ENCODE peak calls at places on chromosomes 1 and 21, in seven cellular contexts. One of them, this sample, is unnamed.
A peak's percentile ranks its signal among the peaks of the same experiment; 100 is the strongest.

GRCh38 chr1:11929849-11930248 is 3.6 kb upstream of the KIAA2013 start:
- DNase-seq in ovary: peak; percentile 86
- DNase-seq in mesendoderm: no peak
- DNase-seq in aorta: peak; percentile 87
- DNase-seq in A549: no peak
- DNase-seq in Peyer's patch: peak; percentile 70
- DNase-seq in CD4-positive, alpha-beta memory T cell: no peak
- DNase-seq in this sample: no peak

GRCh38 chr1:168957818-168958217 is 148.7 kb upstream of the ATP1B1 start:
- DNase-seq in ovary: no peak
- DNase-seq in mesendoderm: no peak
- DNase-seq in aorta: no peak
- DNase-seq in A549: no peak
- DNase-seq in Peyer's patch: no peak
- DNase-seq in CD4-positive, alpha-beta memory T cell: no peak
- DNase-seq in this sample: no peak

GRCh38 chr1:168553680-168554553 is 10.1 kb upstream of the XCL2 start:
- DNase-seq in ovary: no peak
- DNase-seq in mesendoderm: no peak
- DNase-seq in aorta: no peak
- DNase-seq in A549: no peak
- DNase-seq in Peyer's patch: no peak
- DNase-seq in CD4-positive, alpha-beta memory T cell: no peak
- DNase-seq in this sample: no peak

GRCh38 chr1:19072285-19072981 is 116.0 kb upstream of the IFFO2 start:
- DNase-seq in ovary: no peak
- DNase-seq in mesendoderm: no peak
- DNase-seq in aorta: peak; percentile 46
- DNase-seq in A549: no peak
- DNase-seq in Peyer's patch: no peak
- DNase-seq in CD4-positive, alpha-beta memory T cell: no peak
- DNase-seq in this sample: no peak

GRCh38 chr1:227947678-227948492 is at the start of gene WNT9A:
- DNase-seq in ovary: peak; percentile 75
- DNase-seq in mesendoderm: peak; percentile 71
- DNase-seq in aorta: peak; percentile 52
- DNase-seq in A549: peak; percentile 47
- DNase-seq in Peyer's patch: peak; percentile 61
- DNase-seq in CD4-positive, alpha-beta memory T cell: no peak
- DNase-seq in this sample: no peak

GRCh38 chr1:14659913-14660312 is 61.4 kb downstream of the KAZN start:
- DNase-seq in ovary: no peak
- DNase-seq in mesendoderm: no peak
- DNase-seq in aorta: no peak
- DNase-seq in A549: no peak
- DNase-seq in Peyer's patch: no peak
- DNase-seq in CD4-positive, alpha-beta memory T cell: no peak
- DNase-seq in this sample: no peak

GRCh38 chr1:4366091-4366490 is 288.3 kb upstream of the AJAP1 start:
- DNase-seq in ovary: no peak
- DNase-seq in mesendoderm: no peak
- DNase-seq in aorta: no peak
- DNase-seq in A549: no peak
- DNase-seq in Peyer's patch: no peak
- DNase-seq in CD4-positive, alpha-beta memory T cell: no peak
- DNase-seq in this sample: no peak

GRCh38 chr1:173190101-173190895 is 16.8 kb downstream of the TNFSF4 start:
- DNase-seq in ovary: peak; percentile 60
- DNase-seq in mesendoderm: no peak
- DNase-seq in aorta: peak; percentile 89
- DNase-seq in A549: peak; percentile 11
- DNase-seq in Peyer's patch: peak; percentile 57
- DNase-seq in CD4-positive, alpha-beta memory T cell: no peak
- DNase-seq in this sample: no peak

GRCh38 chr1:221887758-221888157 is 145.9 kb upstream of the DUSP10 start:
- DNase-seq in ovary: no peak
- DNase-seq in mesendoderm: no peak
- DNase-seq in aorta: no peak
- DNase-seq in A549: no peak
- DNase-seq in Peyer's patch: no peak
- DNase-seq in CD4-positive, alpha-beta memory T cell: no peak
- DNase-seq in this sample: no peak

GRCh38 chr21:34821717-34822116 is 152.9 kb downstream of the CLIC6 start:
- DNase-seq in ovary: no peak
- DNase-seq in mesendoderm: no peak
- DNase-seq in aorta: no peak
- DNase-seq in A549: no peak
- DNase-seq in Peyer's patch: no peak
- DNase-seq in CD4-positive, alpha-beta memory T cell: no peak
- DNase-seq in this sample: no peak

GRCh38 chr1:156146749-156147405 is 6.5 kb upstream of the SEMA4A start:
- DNase-seq in ovary: peak; percentile 60
- DNase-seq in mesendoderm: no peak
- DNase-seq in aorta: no peak
- DNase-seq in A549: no peak
- DNase-seq in Peyer's patch: no peak
- DNase-seq in CD4-positive, alpha-beta memory T cell: no peak
- DNase-seq in this sample: no peak

GRCh38 chr1:25675729-25676476 is 59.3 kb downstream of the MAN1C1 start:
- DNase-seq in ovary: no peak
- DNase-seq in mesendoderm: no peak
- DNase-seq in aorta: no peak
- DNase-seq in A549: no peak
- DNase-seq in Peyer's patch: no peak
- DNase-seq in CD4-positive, alpha-beta memory T cell: peak; percentile 83
- DNase-seq in this sample: peak; percentile 84

GRCh38 chr1:7299329-7299799 is 471.7 kb upstream of the VAMP3 start:
- DNase-seq in ovary: peak; percentile 61
- DNase-seq in mesendoderm: peak; percentile 89
- DNase-seq in aorta: peak; percentile 71
- DNase-seq in A549: peak; percentile 65
- DNase-seq in Peyer's patch: peak; percentile 58
- DNase-seq in CD4-positive, alpha-beta memory T cell: no peak
- DNase-seq in this sample: no peak

GRCh38 chr1:239262538-239262937 is 123.8 kb upstream of the CHRM3 start:
- DNase-seq in ovary: no peak
- DNase-seq in mesendoderm: peak; percentile 25
- DNase-seq in aorta: no peak
- DNase-seq in A549: no peak
- DNase-seq in Peyer's patch: no peak
- DNase-seq in CD4-positive, alpha-beta memory T cell: no peak
- DNase-seq in this sample: no peak
- H3K27ac ChIP-seq in ovary: no peak overlapping the region
- H3K27ac ChIP-seq in mesendoderm: no peak overlapping the region
- H3K27ac ChIP-seq in aorta: no peak overlapping the region
- H3K27ac ChIP-seq in A549: no peak overlapping the region
- H3K27ac ChIP-seq in Peyer's patch: no peak overlapping the region
- H3K27ac ChIP-seq in CD4-positive, alpha-beta memory T cell: no peak overlapping the region
- H3K27ac ChIP-seq in this sample: no peak overlapping the region

DNA sequence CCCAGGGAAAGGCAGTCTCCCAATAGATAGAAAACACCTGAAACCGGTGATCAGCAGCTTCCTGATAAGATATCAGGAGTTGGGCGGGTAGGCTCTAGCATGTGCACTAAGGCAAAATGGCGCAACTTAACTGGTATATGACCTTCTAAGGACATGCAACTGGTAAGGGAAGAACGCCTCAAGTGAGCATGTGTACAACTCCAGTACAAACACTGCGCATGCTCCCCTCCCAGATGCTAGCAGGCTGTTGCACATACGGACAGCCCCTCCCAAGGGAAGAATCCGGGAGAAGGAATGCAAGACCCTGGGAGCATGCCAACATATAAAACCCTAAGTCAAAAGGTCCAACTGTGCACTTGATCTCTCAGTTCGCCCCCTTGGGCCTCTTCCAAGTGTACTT is 110.7 kb downstream of the TSEN15 start:
- DNase-seq in ovary: no peak
- DNase-seq in mesendoderm: no peak
- DNase-seq in aorta: no peak
- DNase-seq in A549: no peak
- DNase-seq in Peyer's patch: no peak
- DNase-seq in CD4-positive, alpha-beta memory T cell: no peak
- DNase-seq in this sample: no peak
- H3K4me1 ChIP-seq in ovary: no peaks in the 10 kb centered on the region
- H3K4me1 ChIP-seq in mesendoderm: peaks cover 2% of the 10 kb centered on the region
- H3K4me1 ChIP-seq in aorta: no peaks in the 10 kb centered on the region
- H3K4me1 ChIP-seq in A549: no peaks in the 10 kb centered on the region
- H3K4me1 ChIP-seq in Peyer's patch: no peaks in the 10 kb centered on the region
- H3K4me1 ChIP-seq in CD4-positive, alpha-beta memory T cell: peaks cover 9% of the 10 kb centered on the region
- H3K4me1 ChIP-seq in this sample: no peaks in the 10 kb centered on the region

DNA sequence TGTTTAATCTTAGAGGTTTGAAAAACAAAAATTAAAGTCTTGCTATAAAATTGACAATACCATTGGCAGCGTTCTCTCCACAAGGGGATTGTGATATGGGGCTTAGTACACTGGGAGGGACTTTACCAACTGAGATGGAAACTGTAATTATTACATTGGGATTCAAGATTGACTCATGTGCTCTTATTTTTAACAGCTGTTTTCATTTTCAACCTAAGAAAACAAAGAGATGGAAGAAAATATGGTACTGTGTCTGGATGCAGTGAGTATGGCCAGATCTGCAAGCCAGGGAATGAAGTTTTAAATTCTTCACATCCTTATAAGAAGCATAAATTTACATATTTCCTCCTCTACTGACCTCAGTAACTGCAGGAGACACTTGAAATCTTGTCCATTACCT is 81.4 kb upstream of the EDEM3 start:
- DNase-seq in ovary: no peak
- DNase-seq in mesendoderm: no peak
- DNase-seq in aorta: no peak
- DNase-seq in A549: no peak
- DNase-seq in Peyer's patch: no peak
- DNase-seq in CD4-positive, alpha-beta memory T cell: no peak
- DNase-seq in this sample: no peak
- H3K27ac ChIP-seq in ovary: no peak overlapping the region
- H3K27ac ChIP-seq in mesendoderm: no peak overlapping the region
- H3K27ac ChIP-seq in aorta: no peak overlapping the region
- H3K27ac ChIP-seq in A549: no peak overlapping the region
- H3K27ac ChIP-seq in Peyer's patch: no peak overlapping the region
- H3K27ac ChIP-seq in CD4-positive, alpha-beta memory T cell: no peak overlapping the region
- H3K27ac ChIP-seq in this sample: no peak overlapping the region

DNA sequence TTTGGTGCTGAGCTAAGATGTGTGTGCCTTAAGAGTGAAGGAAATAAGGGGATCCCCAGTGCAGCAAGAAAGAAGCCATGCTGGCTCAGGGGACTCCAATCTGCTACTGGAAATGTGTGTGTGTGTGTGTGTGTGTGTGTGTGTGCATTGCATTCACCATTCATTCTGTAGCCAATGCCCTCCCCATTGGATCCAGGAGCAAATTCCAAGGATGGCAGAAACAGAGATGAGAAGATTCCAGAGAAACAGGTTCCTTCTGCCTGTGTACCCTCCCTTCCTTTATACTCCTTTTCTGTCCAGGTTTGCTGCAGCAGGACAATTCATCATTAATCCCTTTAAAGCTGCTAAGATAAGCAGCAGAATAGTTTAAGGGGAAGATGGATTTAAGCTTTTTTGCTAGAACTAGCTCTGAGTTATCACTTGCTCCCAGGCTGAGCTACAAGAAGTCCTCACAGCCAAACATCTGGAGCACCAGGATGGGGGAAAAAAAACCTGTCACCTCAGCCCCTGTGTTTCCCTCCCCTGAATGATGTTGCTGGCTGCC is 3.2 kb downstream of the SLC6A17 start:
- DNase-seq in ovary: no peak
- DNase-seq in mesendoderm: no peak
- DNase-seq in aorta: no peak
- DNase-seq in A549: no peak
- DNase-seq in Peyer's patch: no peak
- DNase-seq in CD4-positive, alpha-beta memory T cell: no peak
- DNase-seq in this sample: no peak
- H3K4me1 ChIP-seq in ovary: no peaks in the 10 kb centered on the region
- H3K4me1 ChIP-seq in mesendoderm: no peaks in the 10 kb centered on the region
- H3K4me1 ChIP-seq in aorta: no peaks in the 10 kb centered on the region
- H3K4me1 ChIP-seq in A549: no peaks in the 10 kb centered on the region
- H3K4me1 ChIP-seq in Peyer's patch: no peaks in the 10 kb centered on the region
- H3K4me1 ChIP-seq in CD4-positive, alpha-beta memory T cell: no peaks in the 10 kb centered on the region
- H3K4me1 ChIP-seq in this sample: no peaks in the 10 kb centered on the region

GRCh38 chr1:48160486-48161132 is 61.9 kb upstream of the SLC5A9 start:
- DNase-seq in ovary: no peak
- DNase-seq in mesendoderm: no peak
- DNase-seq in aorta: no peak
- DNase-seq in A549: no peak
- DNase-seq in Peyer's patch: no peak
- DNase-seq in CD4-positive, alpha-beta memory T cell: no peak
- DNase-seq in this sample: no peak
- H3K27ac ChIP-seq in ovary: no peak overlapping the region
- H3K27ac ChIP-seq in mesendoderm: no peak overlapping the region
- H3K27ac ChIP-seq in aorta: no peak overlapping the region
- H3K27ac ChIP-seq in A549: no peak overlapping the region
- H3K27ac ChIP-seq in Peyer's patch: no peak overlapping the region
- H3K27ac ChIP-seq in CD4-positive, alpha-beta memory T cell: no peak overlapping the region
- H3K27ac ChIP-seq in this sample: no peak overlapping the region

GRCh38 chr1:218718216-218718615 is 373.1 kb downstream of the TGFB2 start:
- DNase-seq in ovary: no peak
- DNase-seq in mesendoderm: no peak
- DNase-seq in aorta: no peak
- DNase-seq in A549: no peak
- DNase-seq in Peyer's patch: no peak
- DNase-seq in CD4-positive, alpha-beta memory T cell: no peak
- DNase-seq in this sample: no peak
- H3K4me1 ChIP-seq in ovary: no peaks in the 10 kb centered on the region
- H3K4me1 ChIP-seq in mesendoderm: no peaks in the 10 kb centered on the region
- H3K4me1 ChIP-seq in aorta: no peaks in the 10 kb centered on the region
- H3K4me1 ChIP-seq in A549: peaks cover 14% of the 10 kb centered on the region
- H3K4me1 ChIP-seq in Peyer's patch: no peaks in the 10 kb centered on the region
- H3K4me1 ChIP-seq in CD4-positive, alpha-beta memory T cell: no peaks in the 10 kb centered on the region
- H3K4me1 ChIP-seq in this sample: no peaks in the 10 kb centered on the region

This sample was measured in naive thymus-derived CD4-positive, alpha-beta T cell.